ENCODE peak calls at places on chromosome 2, in seven cellular contexts. One of them, this sample, is unnamed.

GRCh38 chr2:223758131-223758840 is 79.1 kb downstream of the AP1S3 start:
- DNase-seq in HL-60: no peak
- DNase-seq in astrocyte of the spinal cord: no peak
- DNase-seq in psoas muscle: no peak
- DNase-seq in bronchial epithelial cell: no peak
- DNase-seq in stomach: no peak
- DNase-seq in upper lobe of left lung: no peak
- DNase-seq in this sample: no peak

GRCh38 chr2:100407108-100407507 is 10.4 kb downstream of the CHST10 start:
- DNase-seq in psoas muscle: no peak
- DNase-seq in HL-60: no peak
- DNase-seq in astrocyte of the spinal cord: no peak
- DNase-seq in upper lobe of left lung: no peak
- DNase-seq in bronchial epithelial cell: no peak
- DNase-seq in stomach: no peak
- DNase-seq in this sample: no peak

GRCh38 chr2:84991404-84992151 is 20.6 kb downstream of the KCMF1 start:
- DNase-seq in HL-60: no peak
- DNase-seq in bronchial epithelial cell: peak
- DNase-seq in astrocyte of the spinal cord: peak
- DNase-seq in upper lobe of left lung: no peak
- DNase-seq in stomach: no peak
- DNase-seq in psoas muscle: no peak
- DNase-seq in this sample: peak

GRCh38 chr2:65278450-65279030 is 50.9 kb downstream of the ACTR2 start:
- DNase-seq in astrocyte of the spinal cord: peak
- DNase-seq in bronchial epithelial cell: no peak
- DNase-seq in stomach: no peak
- DNase-seq in HL-60: peak
- DNase-seq in psoas muscle: no peak
- DNase-seq in upper lobe of left lung: no peak
- DNase-seq in this sample: peak

GRCh38 chr2:13669607-13670006 is 952.9 kb downstream of the TRIB2 start:
- DNase-seq in bronchial epithelial cell: peak
- DNase-seq in psoas muscle: no peak
- DNase-seq in stomach: no peak
- DNase-seq in HL-60: no peak
- DNase-seq in upper lobe of left lung: no peak
- DNase-seq in astrocyte of the spinal cord: no peak
- DNase-seq in this sample: no peak

GRCh38 chr2:105839793-105840192 is 95.1 kb downstream of the NCK2 start:
- DNase-seq in bronchial epithelial cell: no peak
- DNase-seq in psoas muscle: no peak
- DNase-seq in HL-60: no peak
- DNase-seq in stomach: no peak
- DNase-seq in upper lobe of left lung: no peak
- DNase-seq in astrocyte of the spinal cord: no peak
- DNase-seq in this sample: no peak

GRCh38 chr2:226124548-226125011 is 675.0 kb downstream of the IRS1 start:
- DNase-seq in HL-60: no peak
- DNase-seq in stomach: no peak
- DNase-seq in astrocyte of the spinal cord: peak
- DNase-seq in psoas muscle: no peak
- DNase-seq in bronchial epithelial cell: peak
- DNase-seq in upper lobe of left lung: no peak
- DNase-seq in this sample: no peak

GRCh38 chr2:96663829-96664228 is 21.3 kb downstream of the FER1L5 start:
- DNase-seq in bronchial epithelial cell: no peak
- DNase-seq in upper lobe of left lung: peak
- DNase-seq in psoas muscle: no peak
- DNase-seq in stomach: peak
- DNase-seq in astrocyte of the spinal cord: no peak
- DNase-seq in HL-60: no peak
- DNase-seq in this sample: no peak

GRCh38 chr2:160165095-160165494 is 35.0 kb downstream of the ITGB6 start:
- DNase-seq in psoas muscle: no peak
- DNase-seq in astrocyte of the spinal cord: no peak
- DNase-seq in stomach: no peak
- DNase-seq in HL-60: no peak
- DNase-seq in upper lobe of left lung: no peak
- DNase-seq in bronchial epithelial cell: no peak
- DNase-seq in this sample: no peak

GRCh38 chr2:156625360-156625995 is 189.3 kb downstream of the GPD2 start:
- DNase-seq in HL-60: no peak
- DNase-seq in upper lobe of left lung: no peak
- DNase-seq in psoas muscle: no peak
- DNase-seq in stomach: no peak
- DNase-seq in bronchial epithelial cell: no peak
- DNase-seq in astrocyte of the spinal cord: no peak
- DNase-seq in this sample: no peak

GRCh38 chr2:47309952-47310800 is 92.8 kb upstream of the MSH2 start:
- DNase-seq in astrocyte of the spinal cord: peak
- DNase-seq in upper lobe of left lung: peak
- DNase-seq in stomach: peak
- DNase-seq in bronchial epithelial cell: no peak
- DNase-seq in psoas muscle: no peak
- DNase-seq in HL-60: peak
- DNase-seq in this sample: no peak

GRCh38 chr2:238420878-238421694 is 5.6 kb upstream of the ASB1 start:
- DNase-seq in upper lobe of left lung: no peak
- DNase-seq in astrocyte of the spinal cord: peak
- DNase-seq in bronchial epithelial cell: no peak
- DNase-seq in stomach: peak
- DNase-seq in HL-60: peak
- DNase-seq in psoas muscle: no peak
- DNase-seq in this sample: no peak

GRCh38 chr2:215503381-215503780 is 67.5 kb upstream of the FN1 start:
- DNase-seq in stomach: no peak
- DNase-seq in psoas muscle: no peak
- DNase-seq in HL-60: no peak
- DNase-seq in upper lobe of left lung: no peak
- DNase-seq in astrocyte of the spinal cord: no peak
- DNase-seq in bronchial epithelial cell: no peak
- DNase-seq in this sample: no peak

GRCh38 chr2:191889924-191890323 is 43.0 kb upstream of the CAVIN2 start:
- DNase-seq in HL-60: no peak
- DNase-seq in astrocyte of the spinal cord: no peak
- DNase-seq in bronchial epithelial cell: no peak
- DNase-seq in upper lobe of left lung: no peak
- DNase-seq in psoas muscle: no peak
- DNase-seq in stomach: no peak
- DNase-seq in this sample: no peak

GRCh38 chr2:98473995-98474780 is 29.5 kb downstream of the INPP4A start:
- DNase-seq in upper lobe of left lung: no peak
- DNase-seq in HL-60: no peak
- DNase-seq in stomach: peak
- DNase-seq in psoas muscle: no peak
- DNase-seq in astrocyte of the spinal cord: no peak
- DNase-seq in bronchial epithelial cell: no peak
- DNase-seq in this sample: no peak

GRCh38 chr2:96427917-96428316 is 77.2 kb downstream of the NEURL3 start:
- DNase-seq in stomach: no peak
- DNase-seq in bronchial epithelial cell: peak
- DNase-seq in upper lobe of left lung: no peak
- DNase-seq in psoas muscle: no peak
- DNase-seq in HL-60: no peak
- DNase-seq in astrocyte of the spinal cord: peak
- DNase-seq in this sample: peak

GRCh38 chr2:240129731-240130392 is 6.2 kb downstream of the COPS9 start:
- DNase-seq in upper lobe of left lung: peak
- DNase-seq in HL-60: no peak
- DNase-seq in stomach: no peak
- DNase-seq in psoas muscle: no peak
- DNase-seq in astrocyte of the spinal cord: no peak
- DNase-seq in bronchial epithelial cell: no peak
- DNase-seq in this sample: no peak

GRCh38 chr2:9768388-9768787 is 74.9 kb upstream of the TAF1B start:
- DNase-seq in psoas muscle: no peak
- DNase-seq in HL-60: no peak
- DNase-seq in stomach: no peak
- DNase-seq in astrocyte of the spinal cord: no peak
- DNase-seq in bronchial epithelial cell: no peak
- DNase-seq in upper lobe of left lung: no peak
- DNase-seq in this sample: no peak
- TF ChIP-seq CTCF in psoas muscle: peak
- TF ChIP-seq CTCF in HL-60: no peak
- TF ChIP-seq CTCF in stomach: no peak
- TF ChIP-seq CTCF in astrocyte of the spinal cord: peak
- TF ChIP-seq CTCF in bronchial epithelial cell: no peak
- TF ChIP-seq CTCF in upper lobe of left lung: no peak
- TF ChIP-seq CTCF in this sample: peak

GRCh38 chr2:121520641-121520994 is 10.1 kb upstream of the RNU4ATAC start:
- DNase-seq in HL-60: no peak
- DNase-seq in psoas muscle: no peak
- DNase-seq in bronchial epithelial cell: no peak
- DNase-seq in stomach: no peak
- DNase-seq in astrocyte of the spinal cord: no peak
- DNase-seq in upper lobe of left lung: no peak
- DNase-seq in this sample: no peak

GRCh38 chr2:121521359-121521758 is 9.3 kb upstream of the RNU4ATAC start:
- DNase-seq in HL-60: no peak
- DNase-seq in upper lobe of left lung: no peak
- DNase-seq in bronchial epithelial cell: no peak
- DNase-seq in astrocyte of the spinal cord: peak
- DNase-seq in psoas muscle: no peak
- DNase-seq in stomach: no peak
- DNase-seq in this sample: no peak

GRCh38 chr2:121519153-121519552 is 11.5 kb upstream of the RNU4ATAC start:
- DNase-seq in HL-60: no peak
- DNase-seq in psoas muscle: peak
- DNase-seq in stomach: no peak
- DNase-seq in bronchial epithelial cell: no peak
- DNase-seq in astrocyte of the spinal cord: no peak
- DNase-seq in upper lobe of left lung: no peak
- DNase-seq in this sample: no peak

GRCh38 chr2:121524650-121525425 is 5.8 kb upstream of the RNU4ATAC start:
- DNase-seq in bronchial epithelial cell: peak
- DNase-seq in upper lobe of left lung: no peak
- DNase-seq in psoas muscle: no peak
- DNase-seq in astrocyte of the spinal cord: no peak
- DNase-seq in HL-60: no peak
- DNase-seq in stomach: no peak
- DNase-seq in this sample: no peak

GRCh38 chr2:121519732-121520640 is 10.7 kb upstream of the RNU4ATAC start:
- DNase-seq in upper lobe of left lung: no peak
- DNase-seq in astrocyte of the spinal cord: peak
- DNase-seq in HL-60: no peak
- DNase-seq in psoas muscle: no peak
- DNase-seq in bronchial epithelial cell: no peak
- DNase-seq in stomach: no peak
- DNase-seq in this sample: no peak
- TF ChIP-seq CTCF in upper lobe of left lung: no peak
- TF ChIP-seq CTCF in astrocyte of the spinal cord: no peak
- TF ChIP-seq CTCF in HL-60: no peak
- TF ChIP-seq CTCF in psoas muscle: no peak
- TF ChIP-seq CTCF in bronchial epithelial cell: no peak
- TF ChIP-seq CTCF in stomach: no peak
- TF ChIP-seq CTCF in this sample: no peak

DNA sequence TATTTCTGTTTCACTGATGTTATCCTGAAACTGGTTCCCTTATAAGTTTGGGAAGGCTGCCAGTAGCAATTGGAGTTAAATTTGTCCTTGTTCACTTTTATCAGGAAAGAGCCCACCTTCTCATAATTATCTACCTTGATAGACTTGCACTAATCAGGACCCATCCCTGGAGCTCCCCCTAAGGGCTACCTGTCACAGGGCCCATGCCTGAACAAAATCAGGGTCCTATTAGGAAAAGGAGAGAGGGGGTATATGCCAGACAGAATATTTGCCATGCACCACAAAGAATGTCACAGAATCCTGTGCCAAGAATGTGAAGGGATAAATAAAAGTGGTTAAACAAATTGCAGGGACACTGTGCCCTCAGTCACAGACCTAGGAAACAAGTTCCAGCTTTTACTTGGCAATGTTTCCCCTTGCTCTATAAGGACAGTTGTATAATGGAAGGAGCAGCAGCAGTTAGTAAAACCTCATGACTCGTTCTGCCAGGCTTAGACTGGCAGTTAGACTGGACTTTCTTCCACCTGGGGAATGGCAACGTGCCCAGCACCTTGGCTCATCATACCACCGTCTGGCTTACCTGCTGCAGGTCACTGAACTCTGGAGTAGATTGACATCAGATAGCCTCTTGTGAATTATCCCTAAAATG is 32.3 kb upstream of the VWC2L start:
- DNase-seq in stomach: no peak
- DNase-seq in HL-60: no peak
- DNase-seq in bronchial epithelial cell: peak
- DNase-seq in astrocyte of the spinal cord: no peak
- DNase-seq in upper lobe of left lung: no peak
- DNase-seq in psoas muscle: no peak
- DNase-seq in this sample: no peak
- TF ChIP-seq CTCF in stomach: no peak
- TF ChIP-seq CTCF in HL-60: no peak
- TF ChIP-seq CTCF in bronchial epithelial cell: peak
- TF ChIP-seq CTCF in astrocyte of the spinal cord: no peak
- TF ChIP-seq CTCF in upper lobe of left lung: no peak
- TF ChIP-seq CTCF in psoas muscle: no peak
- TF ChIP-seq CTCF in this sample: peak

GRCh38 chr2:152047826-152048476 is 50.9 kb downstream of the CACNB4 start:
- DNase-seq in bronchial epithelial cell: no peak
- DNase-seq in stomach: no peak
- DNase-seq in upper lobe of left lung: no peak
- DNase-seq in HL-60: no peak
- DNase-seq in psoas muscle: no peak
- DNase-seq in astrocyte of the spinal cord: no peak
- DNase-seq in this sample: no peak
- TF ChIP-seq CTCF in bronchial epithelial cell: peak
- TF ChIP-seq CTCF in stomach: no peak
- TF ChIP-seq CTCF in upper lobe of left lung: no peak
- TF ChIP-seq CTCF in HL-60: peak
- TF ChIP-seq CTCF in psoas muscle: no peak
- TF ChIP-seq CTCF in astrocyte of the spinal cord: peak
- TF ChIP-seq CTCF in this sample: peak

GRCh38 chr2:174603280-174603679 is 5.7 kb upstream of the WIPF1 start:
- DNase-seq in HL-60: peak
- DNase-seq in astrocyte of the spinal cord: peak
- DNase-seq in upper lobe of left lung: peak
- DNase-seq in stomach: peak
- DNase-seq in bronchial epithelial cell: peak
- DNase-seq in psoas muscle: no peak
- DNase-seq in this sample: peak
- TF ChIP-seq CTCF in HL-60: peak
- TF ChIP-seq CTCF in astrocyte of the spinal cord: peak
- TF ChIP-seq CTCF in upper lobe of left lung: peak
- TF ChIP-seq CTCF in stomach: no peak
- TF ChIP-seq CTCF in bronchial epithelial cell: peak
- TF ChIP-seq CTCF in psoas muscle: peak
- TF ChIP-seq CTCF in this sample: peak

GRCh38 chr2:123811846-123812245 is 213.2 kb upstream of the CNTNAP5 start:
- DNase-seq in bronchial epithelial cell: no peak
- DNase-seq in astrocyte of the spinal cord: no peak
- DNase-seq in stomach: no peak
- DNase-seq in psoas muscle: no peak
- DNase-seq in upper lobe of left lung: no peak
- DNase-seq in HL-60: no peak
- DNase-seq in this sample: no peak

GRCh38 chr2:123808243-123808642 is 216.8 kb upstream of the CNTNAP5 start:
- DNase-seq in astrocyte of the spinal cord: no peak
- DNase-seq in upper lobe of left lung: no peak
- DNase-seq in stomach: no peak
- DNase-seq in bronchial epithelial cell: no peak
- DNase-seq in psoas muscle: no peak
- DNase-seq in HL-60: no peak
- DNase-seq in this sample: no peak
- TF ChIP-seq CTCF in astrocyte of the spinal cord: no peak
- TF ChIP-seq CTCF in upper lobe of left lung: no peak
- TF ChIP-seq CTCF in stomach: no peak
- TF ChIP-seq CTCF in bronchial epithelial cell: no peak
- TF ChIP-seq CTCF in psoas muscle: no peak
- TF ChIP-seq CTCF in HL-60: no peak
- TF ChIP-seq CTCF in this sample: no peak

This sample was measured in brain microvascular endothelial cell.